ENCODE peak calls at places on chromosomes 7 and 10, in eight cellular contexts. A is sigmoid colon, F is A549, L is upper lobe of left lung, R is stomach, Y is IMR-90, K is HepG2, I is heart left ventricle. P is an unnamed sample. For H3K4me1, the result is how much of the 10 kb centered on the place peaks cover.

GRCh38 chr7:18018296-18019205 is 9.1 kb downstream of the PRPS1L1 start:
- DNase-seq in Y (no peak), L (no peak), I (no peak), F (no peak), K (no peak), A (no peak), R (no peak), P (no peak)

GRCh38 chr10:125375210-125375609 is 214.8 kb upstream of the CTBP2 start:
- DNase-seq in I (no peak), R (no peak), L (no peak), Y (peak), K (no peak), F (no peak), A (no peak), P (no peak)

GRCh38 chr10:10845240-10845639 is 172.4 kb upstream of the CELF2 start:
- DNase-seq in R (no peak), Y (no peak), K (no peak), L (no peak), A (no peak), F (no peak), I (no peak), P (no peak)

GRCh38 chr7:44595934-44596635 is 10.3 kb upstream of the OGDH start:
- DNase-seq in F (no peak), Y (peak), I (no peak), A (no peak), L (peak), R (no peak), K (no peak), P (no peak)

GRCh38 chr10:70998086-70998485 is 109.7 kb upstream of the PCBD1 start:
- DNase-seq in A (no peak), K (no peak), R (no peak), L (no peak), F (no peak), I (no peak), Y (no peak), P (no peak)

GRCh38 chr10:25061711-25062455 is 45.5 kb downstream of the THNSL1 start:
- DNase-seq in R (no peak), I (no peak), Y (peak), F (no peak), K (no peak), A (no peak), L (no peak), P (no peak)

GRCh38 chr7:42720871-42721835 is 190.7 kb downstream of the C7orf25 start:
- DNase-seq in A (no peak), R (no peak), I (no peak), Y (no peak), L (no peak), F (no peak), K (no peak), P (no peak)

GRCh38 chr10:111077715-111078504 is 1.1 kb downstream of the ADRA2A start:
- DNase-seq in K (no peak), Y (no peak), L (no peak), F (no peak), A (no peak), R (no peak), I (no peak), P (no peak)

GRCh38 chr7:36945612-36946400 is 221.5 kb upstream of the AOAH start:
- DNase-seq in A (no peak), R (peak), L (peak), F (no peak), Y (no peak), K (peak), I (no peak), P (peak)

GRCh38 chr7:112337892-112338291 is 112.4 kb upstream of the IFRD1 start:
- DNase-seq in R (no peak), Y (no peak), I (no peak), L (no peak), K (no peak), A (no peak), F (no peak), P (no peak)

GRCh38 chr7:28685660-28686417 is 272.3 kb downstream of the TRIL start:
- DNase-seq in Y (peak), F (peak), A (peak), L (peak), R (peak), K (peak), I (peak), P (peak)

GRCh38 chr10:33546031-33546430 is 211.6 kb upstream of the NRP1 start:
- DNase-seq in R (no peak), K (no peak), I (no peak), Y (no peak), L (no peak), A (no peak), F (no peak), P (no peak)

GRCh38 chr7:31934551-31934950 is 135.7 kb downstream of the PDE1C start:
- DNase-seq in R (no peak), A (no peak), Y (no peak), I (no peak), K (no peak), F (no peak), L (no peak), P (no peak)

GRCh38 chr7:54788664-54789063 is 29.7 kb upstream of the SEC61G start:
- DNase-seq in Y (peak), I (no peak), K (peak), L (peak), F (peak), A (peak), R (no peak), P (peak)

GRCh38 chr10:12579954-12580858 is 230.9 kb downstream of the CAMK1D start:
- DNase-seq in A (peak), L (no peak), F (peak), R (no peak), I (peak), Y (no peak), K (no peak), P (no peak)

GRCh38 chr10:114730291-114730690 is 72.2 kb upstream of the ABLIM1 start:
- DNase-seq in Y (no peak), F (no peak), I (no peak), R (no peak), L (no peak), K (no peak), A (no peak), P (no peak)

GRCh38 chr10:11205026-11205772 is 187.5 kb downstream of the CELF2 start:
- DNase-seq in I (no peak), A (no peak), Y (peak), R (no peak), K (no peak), L (no peak), F (no peak), P (no peak)

GRCh38 chr7:44147026-44147881 is 6.1 kb upstream of the MYL7 start:
- DNase-seq in A (peak), F (no peak), R (no peak), I (no peak), K (no peak), L (no peak), Y (no peak), P (no peak)

GRCh38 chr7:116674508-116675173 is 2.6 kb downstream of the MET start:
- DNase-seq in A (no peak), K (no peak), I (no peak), Y (peak), F (peak), L (no peak), R (no peak), P (no peak)

GRCh38 chr10:61623101-61623500 is 39.6 kb upstream of the CABCOCO1 start:
- DNase-seq in R (no peak), A (no peak), F (no peak), K (no peak), I (no peak), Y (no peak), L (no peak), P (no peak)

GRCh38 chr10:124558901-124559321 is 97.3 kb downstream of the LHPP start:
- DNase-seq in L (no peak), A (no peak), F (no peak), Y (peak), K (no peak), R (no peak), I (peak), P (no peak)

GRCh38 chr7:8214162-8214897 is 47.6 kb downstream of the ICA1 start:
- DNase-seq in K (no peak), I (no peak), F (no peak), L (no peak), R (no peak), A (peak), Y (peak), P (no peak)

GRCh38 chr7:132121987-132122386 is 454.3 kb downstream of the PLXNA4 start:
- DNase-seq in Y (no peak), K (no peak), I (no peak), F (no peak), L (no peak), R (no peak), A (no peak), P (no peak)

GRCh38 chr10:112304460-112304859 is 21.3 kb downstream of the TECTB start:
- DNase-seq in Y (peak), I (no peak), K (peak), L (no peak), F (no peak), R (no peak), A (no peak), P (no peak)

GRCh38 chr10:125479059-125479458 is 203.9 kb downstream of the TEX36 start:
- DNase-seq in A (no peak), F (no peak), R (no peak), L (no peak), Y (peak), I (no peak), K (no peak), P (no peak)

GRCh38 chr10:69224862-69225657 is 4.9 kb downstream of the HKDC1 start:
- DNase-seq in I (no peak), F (no peak), K (no peak), A (no peak), L (no peak), R (no peak), Y (no peak), P (no peak)

GRCh38 chr7:99514050-99514449 is 9.6 kb downstream of the ZKSCAN5 start:
- DNase-seq in F (no peak), Y (peak), R (no peak), K (no peak), L (no peak), A (no peak), I (no peak), P (no peak)

GRCh38 chr10:123442901-123443300 is 223.3 kb upstream of the GPR26 start:
- DNase-seq in L (no peak), Y (no peak), F (no peak), I (no peak), R (no peak), A (peak), K (no peak), P (no peak)

GRCh38 chr10:68732651-68733050 is 11.6 kb downstream of the CCAR1 start:
- DNase-seq in I (no peak), Y (no peak), R (no peak), L (no peak), K (no peak), A (no peak), F (no peak), P (no peak)

GRCh38 chr10:123144697-123145541 is 3.0 kb upstream of the HMX2 start:
- DNase-seq in I (no peak), F (no peak), R (no peak), A (no peak), K (no peak), Y (no peak), L (no peak), P (no peak)

GRCh38 chr7:95608344-95609173 is 12.2 kb upstream of the PDK4 start:
- DNase-seq in I (peak), A (peak), F (peak), Y (peak), L (peak), R (peak), K (peak), P (peak)

GRCh38 chr10:114874827-114875541 is 53.4 kb downstream of the FHIP2A start:
- DNase-seq in R (no peak), L (peak), K (peak), I (no peak), F (no peak), A (no peak), Y (peak), P (no peak)

GRCh38 chr10:101995451-101996063 is 60.4 kb downstream of the ARMH3 start:
- DNase-seq in Y (peak), F (no peak), K (peak), I (no peak), L (no peak), R (no peak), A (no peak), P (no peak)

GRCh38 chr10:13139150-13139549 is 22.2 kb upstream of the MCM10 start:
- DNase-seq in Y (no peak), L (no peak), K (no peak), F (no peak), I (no peak), R (no peak), A (no peak), P (no peak)

GRCh38 chr10:92242910-92243671 is 47.8 kb downstream of the CPEB3 start:
- DNase-seq in K (peak), F (no peak), L (peak), R (peak), A (peak), I (peak), Y (peak), P (peak)

GRCh38 chr10:12720217-12720981 is 281.1 kb downstream of the CCDC3 start:
- DNase-seq in A (peak), Y (peak), K (peak), R (peak), I (peak), L (peak), F (peak), P (peak)

GRCh38 chr7:127390817-127391590 is 1.5 kb downstream of the ZNF800 start:
- DNase-seq in F (no peak), K (no peak), I (no peak), Y (no peak), R (no peak), L (no peak), A (no peak), P (no peak)
- H3K4me1 ChIP-seq in F (under half), K (under half), I (under half), Y (under half), R (under half), L (under half), A (under half), P (under half)

GRCh38 chr7:139886899-139887298 is 57.8 kb downstream of the TBXAS1 start:
- DNase-seq in Y (no peak), I (no peak), A (no peak), K (no peak), F (no peak), L (no peak), R (no peak), P (no peak)

GRCh38 chr7:139887895-139888518 is 58.9 kb downstream of the TBXAS1 start:
- DNase-seq in L (no peak), A (no peak), F (no peak), I (no peak), R (no peak), K (no peak), Y (no peak), P (no peak)

GRCh38 chr7:139883814-139884213 is 54.8 kb downstream of the TBXAS1 start:
- DNase-seq in R (no peak), L (no peak), K (no peak), A (no peak), I (no peak), Y (no peak), F (no peak), P (no peak)

GRCh38 chr7:139886206-139886605 is 57.1 kb downstream of the TBXAS1 start:
- DNase-seq in K (no peak), I (no peak), Y (no peak), L (no peak), F (no peak), R (no peak), A (no peak), P (no peak)

DNA sequence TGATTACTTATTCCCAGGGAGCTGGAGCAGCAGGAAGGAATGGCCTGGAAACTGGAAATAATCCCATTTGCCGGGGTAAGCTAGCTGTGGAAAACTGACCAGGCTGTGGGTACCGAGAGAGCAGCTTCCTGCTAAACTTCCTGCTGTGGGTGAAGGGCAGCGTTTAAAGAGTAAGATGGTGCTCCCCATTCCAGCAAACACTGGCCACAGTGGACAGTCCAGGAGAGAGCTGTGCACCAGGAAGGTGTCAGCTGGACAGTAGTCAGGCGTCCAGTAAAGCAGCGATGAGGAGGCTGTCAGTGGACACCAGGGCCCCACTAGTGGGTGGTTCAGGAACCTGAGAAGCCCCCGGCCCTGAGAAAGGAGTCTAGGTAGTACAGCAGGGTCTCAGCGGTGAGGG is 55.4 kb downstream of the TBXAS1 start:
- DNase-seq in I (no peak), Y (no peak), R (no peak), L (no peak), F (no peak), A (no peak), K (no peak), P (no peak)
- H3K4me3 ChIP-seq in I (no peak), Y (no peak), R (no peak), L (no peak), F (no peak), A (no peak), K (no peak), P (no peak)

DNA sequence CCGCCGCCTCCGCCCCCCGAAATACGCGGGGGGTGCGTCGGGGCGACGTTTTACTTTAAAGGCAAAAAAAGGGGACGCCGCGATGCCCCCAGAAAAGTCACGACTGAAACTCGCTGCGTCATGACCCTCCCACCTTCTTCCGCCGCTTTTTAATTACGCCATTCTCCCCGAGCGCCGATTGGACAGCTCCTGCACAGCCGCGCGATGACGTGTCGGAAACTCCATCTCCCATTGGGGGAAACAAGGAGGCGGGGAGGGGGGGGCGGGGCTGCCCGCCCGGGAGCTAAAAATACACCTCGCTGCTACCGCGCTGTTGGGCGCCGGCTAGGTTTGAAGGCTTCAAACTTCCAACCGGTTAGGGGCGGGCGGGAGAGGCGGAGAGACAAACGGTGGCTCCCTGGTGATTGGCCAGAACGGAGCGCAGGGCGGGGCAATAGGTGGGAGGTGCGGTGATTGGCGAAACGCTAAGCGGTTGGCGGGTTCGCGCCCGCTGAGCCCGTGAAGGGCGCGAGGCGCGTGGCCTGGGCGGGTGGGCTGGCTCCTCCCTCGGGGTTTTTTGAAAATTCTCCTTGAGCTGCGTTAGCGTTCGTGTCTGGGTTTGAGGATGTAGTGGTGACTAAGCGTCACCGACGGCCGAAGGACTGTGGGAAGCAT is at the start of gene RHEB:
- DNase-seq in A (peak), R (peak), I (peak), F (peak), Y (peak), K (peak), L (peak), P (peak)
- TF ChIP-seq POLR2A in A (peak), R (no peak), I (no peak), F (no peak), Y (no peak), K (no peak), L (peak), P (peak)

DNA sequence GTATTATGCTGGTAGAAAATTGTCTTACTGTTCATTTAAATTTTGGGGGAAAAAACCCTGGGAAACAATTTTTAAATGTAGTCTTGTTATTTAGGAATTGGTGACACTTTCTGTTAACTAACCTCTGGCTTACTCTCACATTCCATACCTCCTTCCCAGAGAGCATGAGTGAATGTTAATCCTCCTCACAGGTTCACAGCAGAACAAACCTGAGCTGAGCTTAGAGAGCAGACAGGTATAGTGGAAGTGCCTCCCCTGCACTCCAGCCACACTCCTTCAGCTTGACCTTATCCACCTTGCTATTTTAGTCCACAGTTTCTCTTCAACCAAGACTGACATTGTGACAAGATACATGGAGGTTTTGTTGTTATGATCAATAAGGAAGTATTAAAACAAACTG is 235.9 kb downstream of the FOXP2 start:
- DNase-seq in F (no peak), R (no peak), K (no peak), L (no peak), A (no peak), I (no peak), Y (no peak), P (no peak)
- H3K4me1 ChIP-seq in F (under half), R (under half), K (under half), L (under half), A (under half), I (under half), Y (under half), P (under half)

GRCh38 chr10:30963994-30964930 is 67.4 kb downstream of the ZNF438 start:
- DNase-seq in I (no peak), L (no peak), F (no peak), K (no peak), A (no peak), Y (no peak), R (no peak), P (no peak)
- H3K4me3 ChIP-seq in I (no peak), L (no peak), F (no peak), K (no peak), A (no peak), Y (no peak), R (no peak), P (no peak)

GRCh38 chr10:5670662-5671375 is 4.4 kb upstream of the ASB13 start:
- DNase-seq in L (no peak), K (no peak), R (no peak), I (no peak), A (no peak), F (no peak), Y (no peak), P (no peak)
- TF ChIP-seq POLR2A in L (no peak), K (no peak), R (no peak), I (no peak), A (no peak), F (no peak), Y (no peak), P (no peak)

P was measured in prostate gland.